ENCODE peak calls at places on chromosomes 7 and 10, in six cellular contexts. S, T, P, E, A and M are unnamed samples. For H3K27me3, the result is how much of the 10 kb centered on the place peaks cover.

GRCh38 chr7:82548141-82548688 is 104.6 kb upstream of the CACNA2D1 start:
- DNase-seq in T (no peak), A (no peak), P (no peak), S (no peak), E (no peak), M (no peak)

GRCh38 chr10:119341236-119342016 is 134.1 kb downstream of the GRK5 start:
- DNase-seq in S (no peak), T (peak), E (no peak), A (no peak), P (peak), M (no peak)

GRCh38 chr10:11875499-11876281 is 52.5 kb downstream of the PROSER2 start:
- DNase-seq in P (no peak), S (peak), T (peak), A (no peak), E (peak), M (peak)

GRCh38 chr10:62514079-62514693 is 140.0 kb downstream of the ZNF365 start:
- DNase-seq in E (no peak), S (no peak), P (no peak), A (no peak), T (no peak), M (no peak)

GRCh38 chr7:86900886-86901285 is 158.6 kb downstream of the ELAPOR2 start:
- DNase-seq in E (no peak), A (no peak), P (no peak), T (no peak), S (no peak), M (no peak)

GRCh38 chr7:69395072-69395714 is 203.1 kb upstream of the AUTS2 start:
- DNase-seq in P (no peak), S (no peak), A (no peak), T (no peak), E (no peak), M (no peak)

GRCh38 chr10:43122096-43122495 is 16.1 kb upstream of the CSGALNACT2 start:
- DNase-seq in P (no peak), T (no peak), S (no peak), E (no peak), A (peak), M (no peak)

GRCh38 chr10:1575481-1576244 is 161.7 kb downstream of the ADARB2 start:
- DNase-seq in S (no peak), P (no peak), E (peak), T (no peak), A (no peak), M (no peak)

GRCh38 chr10:47049056-47049851 is 138.0 kb downstream of the PTPN20 start:
- DNase-seq in P (no peak), S (peak), E (no peak), A (no peak), T (peak), M (no peak)

GRCh38 chr7:99473315-99473596 is 566 bp downstream of the ZNF789 start:
- DNase-seq in P (peak), A (no peak), S (no peak), T (no peak), E (no peak), M (peak)

GRCh38 chr10:34102237-34102673 is 712.8 kb downstream of the PARD3 start:
- DNase-seq in A (no peak), P (no peak), T (no peak), E (peak), S (peak), M (peak)

GRCh38 chr10:86644412-86645110 is 9.8 kb upstream of the OPN4 start:
- DNase-seq in P (no peak), T (no peak), A (peak), S (no peak), E (no peak), M (no peak)

GRCh38 chr7:139572704-139573395 is 49.4 kb downstream of the CLEC2L start:
- DNase-seq in P (no peak), A (no peak), E (no peak), T (no peak), S (peak), M (no peak)

GRCh38 chr7:29255199-29255838 is 60.7 kb downstream of the CHN2 start:
- DNase-seq in T (no peak), A (no peak), E (no peak), S (no peak), P (no peak), M (no peak)

GRCh38 chr10:30052062-30052461 is 7.3 kb downstream of the JCAD start:
- DNase-seq in S (no peak), T (no peak), E (no peak), P (no peak), A (no peak), M (no peak)

GRCh38 chr7:30741289-30741688 is 10.6 kb upstream of the INMT start:
- DNase-seq in A (no peak), S (no peak), P (no peak), T (peak), E (no peak), M (no peak)

GRCh38 chr10:91088300-91089140 is 131.9 kb upstream of the PCGF5 start:
- DNase-seq in E (no peak), A (no peak), P (peak), S (no peak), T (no peak), M (no peak)

GRCh38 chr7:116598278-116598677 is 73.4 kb downstream of the CAV1 start:
- DNase-seq in S (no peak), T (no peak), A (peak), P (no peak), E (no peak), M (no peak)

GRCh38 chr10:36465604-36466379 is 659.6 kb upstream of the ANKRD30A start:
- DNase-seq in S (no peak), T (no peak), P (no peak), A (no peak), E (no peak), M (no peak)

GRCh38 chr7:77536413-77537135 is 521 bp upstream of the PTPN12 start:
- DNase-seq in A (peak), T (peak), E (peak), S (peak), P (peak), M (peak)

GRCh38 chr7:18399624-18400235 is 95.8 kb upstream of the HDAC9 start:
- DNase-seq in T (no peak), S (no peak), A (no peak), E (no peak), P (no peak), M (no peak)

GRCh38 chr10:119776536-119776935 is 50.7 kb downstream of the INPP5F start:
- DNase-seq in S (no peak), P (no peak), A (no peak), T (no peak), E (no peak), M (no peak)

GRCh38 chr7:13724631-13725566 is 264.6 kb downstream of the ETV1 start:
- DNase-seq in T (no peak), P (no peak), A (no peak), E (no peak), S (no peak), M (no peak)

GRCh38 chr7:117069379-117069778 is 116.1 kb downstream of the ST7 start:
- DNase-seq in A (no peak), E (no peak), P (no peak), S (no peak), T (no peak), M (no peak)

GRCh38 chr10:118769898-118770600 is 15.3 kb upstream of the CACUL1 start:
- DNase-seq in E (no peak), P (no peak), A (no peak), T (no peak), S (peak), M (no peak)

GRCh38 chr10:348456-348855 is 213.2 kb downstream of the ZMYND11 start:
- DNase-seq in S (no peak), P (no peak), T (peak), A (no peak), E (peak), M (no peak)

GRCh38 chr10:124671486-124672075 is 72.6 kb downstream of the FAM53B start:
- DNase-seq in S (no peak), P (no peak), E (peak), A (peak), T (no peak), M (no peak)

GRCh38 chr7:81515009-81515408 is 254.8 kb downstream of the HGF start:
- DNase-seq in A (no peak), E (no peak), P (no peak), T (no peak), S (no peak), M (no peak)

GRCh38 chr7:101856488-101857357 is 39.3 kb downstream of the CUX1 start:
- DNase-seq in T (peak), A (no peak), P (no peak), E (peak), S (peak), M (peak)

GRCh38 chr7:135979674-135980660 is 2.8 kb upstream of the MTPN start:
- DNase-seq in E (no peak), S (no peak), P (no peak), A (no peak), T (no peak), M (no peak)
- H3K27ac ChIP-seq in E (no peak), S (peak), P (peak), A (no peak), T (peak), M (peak)

GRCh38 chr10:95289921-95290421 is 832 bp downstream of the PDLIM1 start:
- DNase-seq in E (no peak), T (no peak), A (no peak), S (no peak), P (no peak), M (no peak)

GRCh38 chr10:95288273-95288672 is 2.5 kb downstream of the PDLIM1 start:
- DNase-seq in A (no peak), T (no peak), P (no peak), S (no peak), E (no peak), M (no peak)

GRCh38 chr10:95290446-95290800 is 380 bp downstream of the PDLIM1 start:
- DNase-seq in T (no peak), A (no peak), S (no peak), P (peak), E (no peak), M (no peak)

GRCh38 chr10:95290801-95291633 is at the start of gene PDLIM1:
- DNase-seq in A (peak), E (peak), S (no peak), P (peak), T (peak), M (peak)

GRCh38 chr10:95289003-95289920 is 1.5 kb downstream of the PDLIM1 start:
- DNase-seq in S (peak), A (peak), P (no peak), T (no peak), E (no peak), M (peak)
- H3K27me3 ChIP-seq in S (under half), A (under half), P (under half), T (under half), E (under half), M (under half)

GRCh38 chr10:25557136-25557535 is 376.9 kb upstream of the MYO3A start:
- DNase-seq in T (no peak), P (no peak), S (no peak), A (no peak), E (no peak), M (no peak)

GRCh38 chr10:25555865-25556264 is 378.2 kb upstream of the MYO3A start:
- DNase-seq in T (no peak), S (no peak), A (no peak), E (no peak), P (no peak), M (no peak)

GRCh38 chr10:25556457-25556856 is 377.6 kb upstream of the MYO3A start:
- DNase-seq in T (no peak), P (no peak), E (no peak), S (no peak), A (no peak), M (no peak)

GRCh38 chr10:25547391-25547790 is 372.6 kb downstream of the GPR158 start:
- DNase-seq in E (no peak), P (no peak), T (no peak), A (no peak), S (no peak), M (no peak)

GRCh38 chr10:25552283-25552919 is 377.6 kb downstream of the GPR158 start:
- DNase-seq in S (no peak), P (no peak), E (no peak), A (no peak), T (no peak), M (no peak)
- H3K27ac ChIP-seq in S (no peak), P (no peak), E (no peak), A (no peak), T (no peak), M (no peak)

DNA sequence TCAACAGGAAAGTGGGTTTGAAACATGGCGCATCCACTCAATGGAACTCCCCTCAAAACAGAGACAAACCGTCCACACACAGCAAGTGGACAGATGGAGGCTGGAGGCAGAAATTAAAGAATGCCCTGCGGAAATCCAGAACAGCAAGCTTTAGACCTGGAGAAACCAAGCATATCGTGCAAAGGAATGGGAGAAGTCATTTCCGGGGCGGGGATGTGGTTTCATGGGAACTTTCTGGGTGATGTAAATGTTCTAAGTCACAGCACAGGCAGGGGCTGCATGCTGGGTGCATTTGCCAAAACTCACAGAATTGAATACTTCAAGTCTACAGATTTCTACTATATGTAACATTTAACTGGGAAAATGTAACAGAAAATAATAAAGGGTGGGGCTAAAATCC is 213.0 kb downstream of the PTPRN2 start:
- DNase-seq in A (no peak), P (no peak), S (no peak), T (no peak), E (no peak), M (no peak)
- H3K27me3 ChIP-seq in A (under half), P (under half), S (under half), T (under half), E (under half), M (under half)

DNA sequence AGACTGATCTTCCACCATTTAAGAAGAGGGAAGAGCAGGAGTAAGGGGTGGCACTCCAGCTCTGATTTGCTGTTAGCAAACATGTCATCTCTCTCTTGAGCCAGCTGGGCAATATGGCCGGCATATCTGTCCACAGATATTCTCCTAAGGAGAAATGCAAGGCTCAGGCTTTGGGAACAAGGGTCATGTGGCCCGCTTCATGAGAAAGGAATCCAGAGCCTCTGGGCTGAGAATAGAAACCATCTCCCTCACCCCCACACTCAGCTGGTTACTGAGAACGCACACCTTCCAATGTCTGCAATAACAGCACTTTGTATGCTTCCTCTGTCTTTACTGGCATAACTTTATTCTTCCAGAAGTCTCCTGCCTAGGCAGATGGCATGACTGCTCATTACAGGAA is 171.2 kb downstream of the ELMO1 start:
- DNase-seq in T (no peak), P (peak), E (no peak), A (no peak), S (no peak), M (no peak)
- H3K27ac ChIP-seq in T (no peak), P (no peak), E (no peak), A (no peak), S (no peak), M (no peak)

GRCh38 chr7:128937647-128938523 is at the start of gene IRF5:
- DNase-seq in E (peak), A (peak), S (no peak), P (peak), T (peak), M (peak)
- H3K27me3 ChIP-seq in E (under half), A (under half), S (under half), P (half or more), T (under half), M (under half)